ENCODE peak calls at places on chromosome 4, in five cellular contexts. L, C, O, Y and K are unnamed samples.

GRCh38 chr4:19329077-19329476 is 922.6 kb upstream of the SLIT2 start:
- DNase-seq in Y (no peak), C (no peak), O (no peak), L (no peak), K (no peak)

GRCh38 chr4:109079177-109079576 is 223.3 kb downstream of the COL25A1 start:
- DNase-seq in C (no peak), L (peak), O (no peak), Y (no peak), K (no peak)

GRCh38 chr4:40874902-40875301 is 125.1 kb downstream of the NSUN7 start:
- DNase-seq in C (no peak), L (no peak), Y (no peak), O (no peak), K (no peak)

GRCh38 chr4:149933883-149934282 is 118.2 kb upstream of the IQCM start:
- DNase-seq in O (no peak), Y (no peak), C (no peak), L (no peak), K (no peak)

GRCh38 chr4:47852121-47852520 is 14.3 kb upstream of the CORIN start:
- DNase-seq in L (peak), O (no peak), C (no peak), Y (no peak), K (no peak)

GRCh38 chr4:118774321-118774720 is 61.6 kb downstream of the SEC24D start:
- DNase-seq in L (no peak), C (no peak), O (no peak), Y (no peak), K (no peak)

GRCh38 chr4:134544303-134544761 is 342.7 kb upstream of the PABPC4L start:
- DNase-seq in L (peak), C (no peak), Y (no peak), O (no peak), K (no peak)

GRCh38 chr4:173910911-173911310 is 372.6 kb downstream of the FBXO8 start:
- DNase-seq in L (no peak), Y (no peak), C (no peak), O (no peak), K (no peak)

GRCh38 chr4:150010525-150011126 is 67.6 kb upstream of the DCLK2 start:
- DNase-seq in C (peak), Y (no peak), O (peak), L (peak), K (peak)

GRCh38 chr4:173909294-173909693 is 374.2 kb downstream of the FBXO8 start:
- DNase-seq in O (no peak), C (no peak), L (no peak), Y (no peak), K (no peak)

GRCh38 chr4:40357738-40358137 is 22.6 kb downstream of the CHRNA9 start:
- DNase-seq in L (no peak), Y (no peak), O (no peak), C (no peak), K (peak)

GRCh38 chr4:2797188-2797544 is 4.3 kb downstream of the SH3BP2 start:
- DNase-seq in C (no peak), Y (no peak), O (no peak), L (no peak), K (no peak)

GRCh38 chr4:140326395-140326993 is 47.0 kb upstream of the SCOC start:
- DNase-seq in L (peak), C (no peak), Y (no peak), O (no peak), K (peak)

GRCh38 chr4:44210750-44211149 is 237.9 kb downstream of the KCTD8 start:
- DNase-seq in C (peak), O (no peak), L (no peak), Y (no peak), K (no peak)

GRCh38 chr4:141131738-141132688 is 1.3 kb downstream of the RNF150 start:
- DNase-seq in L (peak), C (peak), Y (no peak), O (peak), K (no peak)

GRCh38 chr4:88803600-88804096 is 106.0 kb upstream of the NAP1L5 start:
- DNase-seq in L (peak), C (no peak), O (no peak), Y (no peak), K (no peak)

GRCh38 chr4:92303621-92304027 is at the start of gene GRID2:
- DNase-seq in Y (no peak), L (peak), C (peak), O (peak), K (no peak)

GRCh38 chr4:90495211-90495610 is 368.0 kb downstream of the CCSER1 start:
- DNase-seq in O (no peak), L (no peak), C (no peak), Y (no peak), K (no peak)

GRCh38 chr4:150816491-150816890 is 198.6 kb downstream of the LRBA start:
- DNase-seq in L (no peak), C (no peak), Y (no peak), O (no peak), K (no peak)

GRCh38 chr4:189032939-189033338 is 893.7 kb downstream of the TRIML1 start:
- DNase-seq in O (no peak), L (no peak), C (no peak), Y (no peak), K (no peak)

GRCh38 chr4:70705856-70706461 is 15.8 kb upstream of the RUFY3 start:
- DNase-seq in O (no peak), C (no peak), L (no peak), Y (no peak), K (peak)

GRCh38 chr4:65668201-65669007 is 1.9 kb downstream of the EPHA5 start:
- DNase-seq in L (peak), O (peak), C (peak), Y (no peak), K (no peak)

GRCh38 chr4:66741081-66741480 is 804.2 kb downstream of the CENPC start:
- DNase-seq in C (no peak), O (no peak), L (no peak), Y (no peak), K (no peak)
- H2BK12ac ChIP-seq in C (no peak), O (no peak), L (no peak), Y (no peak), K (no peak)

DNA sequence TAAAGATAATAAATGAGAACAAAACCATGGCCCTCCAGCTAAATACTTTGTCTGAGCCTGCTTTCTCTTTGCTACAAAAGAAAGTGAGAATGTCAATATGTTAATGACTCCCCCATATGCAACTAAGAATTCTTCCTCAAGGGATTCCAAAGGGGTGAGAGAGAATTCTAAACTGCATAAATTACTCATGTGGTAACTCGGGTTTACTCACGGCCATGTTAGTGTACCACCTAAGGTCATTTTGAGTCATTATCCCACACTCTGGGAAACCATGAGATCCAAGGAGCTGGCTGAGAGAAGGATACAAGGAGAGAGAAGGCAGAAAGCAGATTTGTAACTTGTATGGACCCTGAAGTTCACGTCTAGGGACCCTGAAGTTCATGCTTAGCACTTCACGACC is 190.3 kb downstream of the DHX15 start:
- DNase-seq in C (no peak), O (no peak), Y (no peak), L (peak), K (no peak)
- H3K23ac ChIP-seq in C (no peak), O (no peak), Y (no peak), L (no peak), K (no peak)

GRCh38 chr4:42637861-42638260 is 19.0 kb downstream of the ATP8A1 start:
- DNase-seq in C (no peak), Y (no peak), L (no peak), O (no peak), K (no peak)
- H2BK12ac ChIP-seq in C (no peak), Y (no peak), L (no peak), O (no peak), K (no peak)

GRCh38 chr4:61211781-61212180 is 11.7 kb downstream of the ADGRL3 start:
- DNase-seq in Y (no peak), L (no peak), O (no peak), C (no peak), K (no peak)
- H3K23ac ChIP-seq in Y (no peak), L (no peak), O (no peak), C (no peak), K (no peak)

GRCh38 chr4:83221897-83222441 is 62.6 kb downstream of the COQ2 start:
- DNase-seq in Y (no peak), C (no peak), L (no peak), O (no peak), K (no peak)
- H2BK12ac ChIP-seq in Y (no peak), C (no peak), L (no peak), O (no peak), K (no peak)

DNA sequence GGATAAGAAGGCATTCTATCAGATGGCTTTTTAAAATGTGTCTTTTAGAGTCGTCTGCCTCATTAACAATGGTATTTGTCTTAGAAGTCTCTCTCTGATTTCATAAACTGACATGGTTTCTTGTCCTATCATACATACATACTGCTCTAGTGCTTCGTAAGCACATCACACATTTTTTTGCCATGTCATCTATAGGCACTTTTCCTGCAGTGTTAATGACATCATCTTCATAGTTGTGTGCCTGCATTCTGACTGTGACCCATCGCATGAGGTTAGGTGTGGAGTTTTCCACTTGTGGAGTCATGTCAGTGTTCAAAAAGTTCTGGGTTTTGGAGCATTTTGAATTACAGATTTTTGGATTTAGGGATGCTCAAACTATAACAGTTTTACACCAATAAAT is 361.6 kb upstream of the SPOCK3 start:
- DNase-seq in C (no peak), O (no peak), Y (no peak), L (no peak), K (no peak)
- H3K23ac ChIP-seq in C (no peak), O (no peak), Y (no peak), L (no peak), K (no peak)

DNA sequence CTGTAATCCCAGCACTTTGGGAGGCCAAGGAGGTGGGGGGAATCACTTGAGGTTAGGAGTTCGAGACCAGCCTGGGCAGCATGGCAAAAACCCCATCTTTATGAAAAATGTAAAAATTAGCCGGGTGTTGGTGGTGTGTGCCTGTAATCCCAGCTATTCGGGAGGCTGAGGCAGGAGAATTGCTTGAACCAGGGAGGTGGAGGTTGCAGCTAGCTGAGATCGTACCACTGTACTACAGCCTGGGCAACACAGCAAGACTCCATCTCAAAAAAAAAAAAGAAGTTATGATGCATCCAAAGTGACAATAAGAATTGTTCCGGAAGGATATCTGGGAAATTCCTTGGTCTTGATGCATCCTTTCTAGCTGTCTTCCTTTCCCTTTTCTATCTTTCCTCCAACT is 7.3 kb downstream of the NOCT start:
- DNase-seq in C (no peak), O (no peak), Y (no peak), L (no peak), K (no peak)
- H2BK12ac ChIP-seq in C (no peak), O (no peak), Y (no peak), L (no peak), K (no peak)

DNA sequence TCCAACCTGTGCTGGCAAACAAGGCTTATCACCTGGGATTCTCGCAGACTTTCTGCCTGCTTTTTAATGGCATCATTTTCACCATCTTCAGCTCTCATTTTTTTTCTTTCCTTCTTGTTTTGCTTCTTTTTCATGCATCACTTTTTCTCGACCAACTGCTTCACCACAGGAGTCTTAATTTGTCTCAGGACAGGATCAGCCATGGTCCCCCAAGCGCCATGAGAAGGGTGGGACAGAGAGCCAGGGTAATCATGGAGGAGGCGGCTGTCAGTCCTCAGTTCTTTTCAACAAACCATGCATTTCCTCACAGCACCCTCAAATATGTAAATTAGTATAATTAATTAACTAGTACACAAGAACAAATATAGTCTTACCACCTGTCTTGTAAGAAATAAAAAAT is 19.3 kb downstream of the EIF4E start:
- DNase-seq in L (no peak), Y (no peak), C (no peak), O (no peak), K (no peak)
- H3K23ac ChIP-seq in L (no peak), Y (no peak), C (no peak), O (no peak), K (no peak)

GRCh38 chr4:159062381-159062780 is 40.5 kb upstream of the RAPGEF2 start:
- DNase-seq in O (no peak), L (no peak), C (no peak), Y (no peak), K (no peak)

GRCh38 chr4:159070742-159071141 is 32.1 kb upstream of the RAPGEF2 start:
- DNase-seq in L (peak), C (no peak), Y (no peak), O (no peak), K (no peak)

GRCh38 chr4:159069922-159070321 is 33.0 kb upstream of the RAPGEF2 start:
- DNase-seq in O (no peak), Y (no peak), L (no peak), C (no peak), K (no peak)

GRCh38 chr4:159060161-159060560 is 42.7 kb upstream of the RAPGEF2 start:
- DNase-seq in O (no peak), Y (no peak), L (no peak), C (no peak), K (no peak)

GRCh38 chr4:159065513-159066240 is 37.2 kb upstream of the RAPGEF2 start:
- DNase-seq in Y (no peak), O (no peak), C (no peak), L (no peak), K (peak)
- H2BK12ac ChIP-seq in Y (no peak), O (no peak), C (no peak), L (no peak), K (no peak)